ENCODE peak calls at places on chromosomes 5 and 9, in eight cellular contexts. T, M, Q, B, V, Y, J and H are unnamed samples.

GRCh38 chr5:3612561-3613175 is 17.0 kb downstream of the IRX1 start:
- DNase-seq in T (no peak), M (no peak), Q (no peak), B (no peak), V (peak), Y (no peak), J (no peak), H (peak)

GRCh38 chr5:140219068-140219971 is 44.3 kb downstream of the CYSTM1 start:
- DNase-seq in T (no peak), M (no peak), Q (no peak), B (no peak), V (peak), Y (no peak), J (no peak), H (peak)

GRCh38 chr5:57174850-57175525 is 1.1 kb downstream of the GPBP1 start:
- DNase-seq in T (no peak), M (no peak), Q (no peak), B (no peak), V (no peak), Y (no peak), J (no peak), H (peak)

GRCh38 chr9:115400801-115401200 is 282.8 kb upstream of the TNC start:
- DNase-seq in T (no peak), M (peak), Q (no peak), B (no peak), V (peak), Y (no peak), J (no peak), H (peak)

GRCh38 chr9:135020481-135021392 is 66.7 kb upstream of the OLFM1 start:
- DNase-seq in T (no peak), M (no peak), Q (no peak), B (no peak), V (no peak), Y (no peak), J (peak), H (no peak)

GRCh38 chr5:89083791-89084190 is 200.8 kb upstream of the MEF2C start:
- DNase-seq in T (no peak), M (peak), Q (no peak), B (peak), V (peak), Y (no peak), J (no peak), H (peak)

GRCh38 chr5:76337949-76338589 is 65.0 kb upstream of the IQGAP2 start:
- DNase-seq in T (no peak), M (peak), Q (peak), B (peak), V (peak), Y (no peak), J (no peak), H (peak)

GRCh38 chr5:93281980-93282772 is 298.8 kb downstream of the NR2F1-AS1 start:
- DNase-seq in T (peak), M (no peak), Q (no peak), B (no peak), V (no peak), Y (no peak), J (no peak), H (peak)

GRCh38 chr5:88819332-88819999 is 63.5 kb downstream of the MEF2C start:
- DNase-seq in T (no peak), M (no peak), Q (no peak), B (no peak), V (no peak), Y (no peak), J (no peak), H (no peak)

GRCh38 chr5:34658023-34658422 is 1.9 kb downstream of the RAI14 start:
- DNase-seq in T (no peak), M (no peak), Q (no peak), B (peak), V (peak), Y (no peak), J (no peak), H (peak)

GRCh38 chr5:71576241-71576640 is 10.9 kb upstream of the MCCC2 start:
- DNase-seq in T (no peak), M (no peak), Q (no peak), B (no peak), V (no peak), Y (no peak), J (no peak), H (no peak)

GRCh38 chr9:97362777-97363545 is 48.9 kb upstream of the TDRD7 start:
- DNase-seq in T (no peak), M (no peak), Q (peak), B (no peak), V (no peak), Y (no peak), J (no peak), H (no peak)

GRCh38 chr9:83623634-83623991 is 670 bp downstream of the IDNK start:
- DNase-seq in T (no peak), M (no peak), Q (peak), B (no peak), V (no peak), Y (no peak), J (no peak), H (no peak)

GRCh38 chr5:65133473-65134110 is 348.1 kb downstream of the ADAMTS6 start:
- DNase-seq in T (no peak), M (no peak), Q (no peak), B (no peak), V (peak), Y (no peak), J (no peak), H (peak)

GRCh38 chr5:96940586-96940985 is 4.7 kb downstream of the LNPEP start:
- DNase-seq in T (no peak), M (no peak), Q (no peak), B (peak), V (peak), Y (no peak), J (no peak), H (peak)
- H3K4me3 ChIP-seq in T (no peak), M (no peak), Q (no peak), B (no peak), V (no peak), Y (no peak), J (no peak), H (no peak)

GRCh38 chr5:30981576-30981975 is 211.9 kb upstream of the CDH6 start:
- DNase-seq in T (no peak), M (no peak), Q (no peak), B (no peak), V (no peak), Y (no peak), J (no peak), H (peak)
- H3K4me3 ChIP-seq in T (no peak), M (no peak), Q (no peak), B (no peak), V (no peak), Y (no peak), J (no peak), H (no peak)

DNA sequence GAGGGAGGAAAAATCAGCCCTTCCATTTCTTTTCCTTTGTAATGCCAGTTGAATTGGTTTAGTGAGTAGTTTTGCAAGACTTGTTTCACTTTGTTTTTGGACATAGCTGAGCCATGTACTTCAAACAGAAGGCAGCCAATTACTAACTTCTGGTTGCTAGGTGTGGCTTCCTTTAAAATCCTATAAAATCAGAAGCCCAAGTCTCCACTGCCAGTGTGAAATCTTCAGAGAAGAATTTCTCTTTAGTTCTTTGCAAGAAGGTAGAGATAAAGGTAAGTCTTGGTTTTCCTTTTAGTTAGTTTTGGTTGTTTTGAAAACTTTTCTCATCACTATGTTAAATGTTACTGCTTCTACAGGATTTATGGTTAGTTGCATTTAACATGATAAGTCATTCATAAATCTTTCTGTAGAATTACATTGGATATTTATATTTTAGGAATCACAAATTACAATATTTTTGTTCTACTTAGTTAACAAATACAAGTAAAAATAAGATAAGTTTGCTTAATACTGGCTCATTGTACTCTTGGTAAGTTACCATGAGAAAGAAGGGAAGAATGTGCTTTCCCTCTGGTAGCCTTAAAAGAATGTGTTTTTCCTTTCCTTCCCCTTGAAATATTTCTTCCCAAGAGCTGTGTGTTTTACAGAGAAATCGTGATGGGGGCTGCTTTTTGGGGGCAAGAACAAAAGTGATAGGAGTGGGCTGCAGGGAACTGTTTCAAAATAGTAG is at the start of gene ANXA1:
- DNase-seq in T (no peak), M (peak), Q (peak), B (peak), V (peak), Y (no peak), J (no peak), H (peak)
- H3K4me3 ChIP-seq in T (peak), M (peak), Q (peak), B (peak), V (peak), Y (peak), J (peak), H (peak)

GRCh38 chr5:132260714-132261615 is 3.5 kb downstream of the PDLIM4 start:
- DNase-seq in T (peak), M (peak), Q (no peak), B (peak), V (peak), Y (no peak), J (no peak), H (peak)

GRCh38 chr5:132259061-132259851 is 1.8 kb downstream of the PDLIM4 start:
- DNase-seq in T (peak), M (peak), Q (no peak), B (peak), V (peak), Y (no peak), J (peak), H (peak)

GRCh38 chr5:132258102-132259060 is 885 bp downstream of the PDLIM4 start:
- DNase-seq in T (peak), M (no peak), Q (no peak), B (peak), V (peak), Y (no peak), J (peak), H (peak)

GRCh38 chr5:132261881-132262845 is 4.7 kb downstream of the PDLIM4 start:
- DNase-seq in T (no peak), M (no peak), Q (no peak), B (no peak), V (no peak), Y (no peak), J (no peak), H (no peak)

DNA sequence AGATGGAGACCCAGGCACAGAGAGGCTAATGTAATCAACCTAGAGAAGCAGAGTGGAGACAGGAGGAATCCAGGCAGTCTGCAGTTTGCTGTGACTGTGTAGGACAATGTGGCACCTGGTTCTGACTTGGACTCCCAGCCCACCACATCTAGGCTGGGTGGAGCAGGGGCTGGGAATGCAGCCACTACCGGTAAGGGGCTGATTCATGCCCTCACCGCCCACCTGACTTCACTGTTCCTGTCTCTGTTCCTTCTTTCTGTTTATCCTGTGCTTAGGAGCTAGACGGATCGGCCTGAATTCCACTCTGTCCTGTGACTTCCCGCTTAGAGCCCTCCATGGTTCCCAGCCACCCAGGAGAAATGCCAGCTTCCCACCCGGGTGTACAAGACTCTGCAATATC is 2.6 kb downstream of the PDLIM4 start:
- DNase-seq in T (peak), M (no peak), Q (no peak), B (peak), V (no peak), Y (no peak), J (no peak), H (peak)
- H3K4me3 ChIP-seq in T (peak), M (peak), Q (no peak), B (no peak), V (peak), Y (peak), J (peak), H (peak)

GRCh38 chr5:135398855-135399837 is at the start of gene MACROH2A1:
- DNase-seq in T (peak), M (no peak), Q (no peak), B (peak), V (peak), Y (peak), J (peak), H (peak)
- H3K4me3 ChIP-seq in T (peak), M (peak), Q (peak), B (peak), V (peak), Y (peak), J (peak), H (peak)

DNA sequence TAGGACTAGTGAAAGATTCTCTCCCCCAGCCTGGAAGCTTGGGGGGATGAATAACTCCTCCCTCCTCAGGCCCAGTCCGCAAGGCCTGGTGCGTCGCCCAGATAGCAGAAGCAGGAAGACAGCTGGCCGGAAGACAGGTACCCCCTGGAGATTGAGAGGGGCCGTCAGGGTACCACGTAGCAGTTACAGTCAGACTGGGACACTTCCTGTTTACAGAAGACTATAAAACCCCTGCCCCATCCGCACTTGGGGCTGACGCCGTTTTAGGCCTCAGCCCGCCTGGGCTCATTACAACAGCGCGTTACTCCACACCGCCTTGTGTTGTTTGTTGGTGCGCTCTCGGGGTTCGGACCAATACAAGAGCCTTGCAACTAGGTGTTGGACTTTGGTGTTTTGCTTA is 15.4 kb downstream of the SEMA6A start:
- DNase-seq in T (no peak), M (no peak), Q (no peak), B (no peak), V (no peak), Y (no peak), J (no peak), H (no peak)
- H3K4me3 ChIP-seq in T (no peak), M (no peak), Q (no peak), B (no peak), V (no peak), Y (no peak), J (no peak), H (no peak)

GRCh38 chr5:72624641-72625236 is 117.5 kb upstream of the ZNF366 start:
- DNase-seq in T (no peak), M (no peak), Q (no peak), B (peak), V (peak), Y (no peak), J (peak), H (peak)
- H3K4me3 ChIP-seq in T (no peak), M (no peak), Q (no peak), B (no peak), V (no peak), Y (no peak), J (no peak), H (peak)

DNA sequence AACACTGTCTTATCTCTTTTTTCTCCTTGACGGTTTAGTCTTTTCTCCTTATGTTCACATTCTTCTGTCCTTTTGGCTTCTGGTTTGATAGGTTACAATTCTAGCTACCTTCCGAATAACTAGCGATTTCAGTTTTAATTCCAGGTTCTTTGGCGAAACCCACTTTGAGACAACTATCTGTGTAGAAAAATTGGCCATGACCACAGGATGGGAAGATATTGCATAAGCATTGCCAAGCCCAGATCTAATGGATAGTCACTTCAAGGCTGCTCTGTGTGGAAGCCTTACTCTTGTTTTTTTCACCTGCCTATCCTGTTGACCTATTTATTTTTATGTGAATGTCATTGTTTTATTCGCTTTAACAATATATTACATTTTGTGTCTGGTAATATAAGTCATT is 5.2 kb downstream of the ZNF189 start:
- DNase-seq in T (no peak), M (no peak), Q (no peak), B (no peak), V (no peak), Y (no peak), J (no peak), H (no peak)
- H3K4me3 ChIP-seq in T (no peak), M (no peak), Q (no peak), B (no peak), V (no peak), Y (no peak), J (no peak), H (no peak)

GRCh38 chr9:101513351-101513750 is 20.3 kb upstream of the RNF20 start:
- DNase-seq in T (no peak), M (no peak), Q (no peak), B (no peak), V (peak), Y (no peak), J (no peak), H (no peak)
- H3K4me3 ChIP-seq in T (no peak), M (no peak), Q (no peak), B (no peak), V (no peak), Y (no peak), J (no peak), H (no peak)